ENCODE peak calls at places on chromosomes 11 and 22, in eight cellular contexts. L is fibroblast of the aortic adventitia, J is nephron progenitor cell, P is fibroblast of mammary gland, E is DND-41, M is transverse colon, W is lower lobe of right lung, C is Peyer's patch. X is an unnamed sample.
A peak's percentile ranks its signal among the peaks of the same experiment; 100 is the strongest.

GRCh38 chr11:40514124-40514523 is 945.3 kb downstream of the LRRC4C start:
- DNase-seq in L (no peak), J (no peak), P (peak; percentile 71), E (no peak), M (no peak), W (no peak), C (no peak), X (no peak)

GRCh38 chr11:88404932-88405710 is 67.6 kb upstream of the CTSC start:
- DNase-seq in L (no peak), J (no peak), P (no peak), E (no peak), M (no peak), W (no peak), C (no peak), X (no peak)

GRCh38 chr11:124749920-124750319 is 2.1 kb downstream of the VSIG2 start:
- DNase-seq in L (no peak), J (no peak), P (no peak), E (no peak), M (no peak), W (no peak), C (no peak), X (no peak)

GRCh38 chr11:77386178-77386577 is 84.7 kb upstream of the GDPD4 start:
- DNase-seq in L (peak; percentile 29), J (no peak), P (no peak), E (no peak), M (no peak), W (no peak), C (no peak), X (no peak)

GRCh38 chr22:44369916-44370804 is 57.4 kb upstream of the SHISAL1 start:
- DNase-seq in L (no peak), J (no peak), P (no peak), E (no peak), M (no peak), W (peak; percentile 5), C (no peak), X (peak; percentile 17)

GRCh38 chr11:102007567-102008437 is 39.4 kb upstream of the CFAP300 start:
- DNase-seq in L (peak; percentile 70), J (no peak), P (peak; percentile 63), E (no peak), M (peak; percentile 60), W (no peak), C (peak; percentile 55), X (no peak)

GRCh38 chr11:18171377-18172000 is 1.1 kb upstream of the MRGPRX4 start:
- DNase-seq in L (no peak), J (peak; percentile 42), P (peak; percentile 16), E (peak; percentile 17), M (no peak), W (no peak), C (no peak), X (no peak)

GRCh38 chr11:78961938-78962701 is 387.5 kb upstream of the NARS2 start:
- DNase-seq in L (peak; percentile 51), J (peak; percentile 82), P (peak; percentile 30), E (no peak), M (no peak), W (no peak), C (no peak), X (no peak)

GRCh38 chr11:66987158-66987620 is 12.1 kb downstream of the C11orf86 start:
- DNase-seq in L (no peak), J (peak; percentile 33), P (no peak), E (no peak), M (no peak), W (no peak), C (no peak), X (no peak)

GRCh38 chr11:6523253-6523652 is 26.2 kb downstream of the DNHD1 start:
- DNase-seq in L (peak; percentile 36), J (no peak), P (peak; percentile 38), E (no peak), M (no peak), W (no peak), C (no peak), X (no peak)

GRCh38 chr11:130815921-130816320 is 100.4 kb downstream of the SNX19 start:
- DNase-seq in L (no peak), J (no peak), P (no peak), E (no peak), M (no peak), W (no peak), C (no peak), X (no peak)

GRCh38 chr22:22199634-22200033 is 45.0 kb upstream of the VPREB1 start:
- DNase-seq in L (no peak), J (no peak), P (no peak), E (no peak), M (no peak), W (no peak), C (no peak), X (no peak)

GRCh38 chr22:22203048-22203971 is 41.3 kb upstream of the VPREB1 start:
- DNase-seq in L (no peak), J (no peak), P (no peak), E (no peak), M (no peak), W (no peak), C (no peak), X (no peak)

GRCh38 chr22:22200569-22201184 is 43.9 kb upstream of the VPREB1 start:
- DNase-seq in L (no peak), J (no peak), P (no peak), E (no peak), M (no peak), W (no peak), C (no peak), X (no peak)

GRCh38 chr22:22201925-22202343 is 42.7 kb upstream of the VPREB1 start:
- DNase-seq in L (no peak), J (no peak), P (no peak), E (no peak), M (no peak), W (no peak), C (no peak), X (no peak)

DNA sequence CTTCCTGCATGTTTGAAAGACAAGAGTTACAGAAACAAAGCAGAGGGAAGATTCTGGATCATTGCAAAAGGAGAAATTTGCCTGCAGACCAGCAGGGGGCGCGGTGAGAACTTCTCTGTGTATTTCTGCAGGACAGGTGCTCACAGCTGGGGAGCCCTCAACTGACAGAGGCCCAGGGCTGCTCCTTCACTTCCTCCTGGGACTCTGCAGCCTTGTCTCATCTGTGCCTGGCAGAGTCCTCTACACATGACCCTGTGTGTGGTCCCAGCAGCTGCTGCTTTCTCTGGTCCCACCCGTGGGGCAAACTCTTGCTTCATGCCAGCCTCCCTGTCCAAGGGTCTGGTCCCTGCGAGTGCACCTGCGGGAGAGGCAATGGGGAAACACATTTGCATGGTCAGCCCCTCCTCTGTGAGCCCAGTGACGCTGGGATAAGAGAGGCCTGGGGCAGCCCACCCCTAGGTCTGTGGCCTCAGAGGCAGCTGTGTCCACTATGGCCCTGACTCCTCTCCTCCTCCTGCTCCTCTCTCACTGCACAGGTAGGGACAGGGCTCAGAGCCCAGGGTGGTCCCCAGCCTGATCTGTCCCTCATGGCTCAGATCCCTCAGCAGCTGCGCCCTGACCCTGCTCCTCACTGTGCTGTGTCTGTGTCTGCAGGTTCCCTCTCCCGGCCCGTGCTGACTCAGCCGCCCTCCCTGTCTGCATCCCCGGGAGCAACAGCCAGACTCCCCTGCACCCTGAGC is 43.2 kb upstream of the VPREB1 start:
- DNase-seq in L (no peak), J (no peak), P (peak; percentile 39), E (peak; percentile 84), M (peak; percentile 64), W (peak; percentile 69), C (peak; percentile 84), X (peak; percentile 62)
- TF ChIP-seq CTCF in L (no peak), J (peak; percentile 40), P (peak; percentile 70), E (peak; percentile 80), M (no peak), W (peak; percentile 82), C (peak; percentile 21), X (peak; percentile 95)

DNA sequence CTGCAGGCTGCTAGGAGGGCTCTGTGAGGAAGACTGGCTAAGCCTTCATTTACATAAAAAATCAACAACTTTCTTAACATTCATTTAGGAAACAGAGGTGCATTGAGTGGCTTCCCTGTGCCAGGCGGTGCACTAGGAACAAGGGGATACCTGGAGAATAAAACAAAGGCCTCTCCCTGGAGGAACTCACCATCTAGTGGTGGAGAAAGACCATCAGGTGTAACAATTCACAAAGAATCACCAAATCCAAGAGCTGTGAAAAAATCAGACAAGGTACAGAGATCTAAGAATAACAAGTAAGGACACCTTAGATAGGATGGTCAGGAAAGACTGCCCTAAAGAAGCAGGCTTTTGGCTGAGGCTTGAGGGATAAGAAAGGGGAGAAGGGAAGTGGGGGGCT is 40.3 kb downstream of the CSNK2A3 start:
- DNase-seq in L (no peak), J (no peak), P (no peak), E (no peak), M (no peak), W (no peak), C (no peak), X (no peak)
- TF ChIP-seq CTCF in L (no peak), J (no peak), P (no peak), E (no peak), M (no peak), W (no peak), C (no peak), X (no peak)

DNA sequence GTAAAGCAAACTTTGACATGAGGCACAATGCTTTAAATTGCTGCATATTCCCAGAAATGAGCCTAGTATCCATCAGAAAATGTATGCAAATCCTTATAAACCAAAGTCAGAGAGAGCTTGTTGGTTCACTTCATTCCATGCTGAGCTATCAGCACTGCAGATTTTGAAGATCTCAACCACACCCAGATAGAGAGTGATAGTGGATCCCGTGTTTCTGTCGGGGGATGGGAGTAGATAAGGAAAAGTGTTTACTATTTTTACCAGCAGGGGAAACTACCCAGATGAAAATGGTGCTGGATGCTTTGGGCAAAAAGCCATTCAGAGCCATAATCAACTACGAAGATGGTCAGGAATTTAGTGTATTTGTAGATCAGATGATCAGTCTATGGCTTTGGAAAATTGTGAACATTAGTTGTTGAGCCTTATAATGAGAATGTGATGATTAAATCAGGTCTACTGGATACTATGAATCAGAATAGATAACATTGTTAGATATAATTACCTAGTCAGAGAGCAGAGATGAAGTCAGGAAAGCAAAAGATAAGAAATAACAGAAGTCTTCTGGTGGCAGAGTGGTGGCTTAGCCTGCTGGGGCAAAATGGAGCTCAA is 10.8 kb downstream of the OR51B6 start:
- DNase-seq in L (peak; percentile 78), J (no peak), P (no peak), E (no peak), M (no peak), W (no peak), C (no peak), X (no peak)
- TF ChIP-seq CTCF in L (no peak), J (no peak), P (no peak), E (no peak), M (no peak), W (no peak), C (no peak), X (no peak)

DNA sequence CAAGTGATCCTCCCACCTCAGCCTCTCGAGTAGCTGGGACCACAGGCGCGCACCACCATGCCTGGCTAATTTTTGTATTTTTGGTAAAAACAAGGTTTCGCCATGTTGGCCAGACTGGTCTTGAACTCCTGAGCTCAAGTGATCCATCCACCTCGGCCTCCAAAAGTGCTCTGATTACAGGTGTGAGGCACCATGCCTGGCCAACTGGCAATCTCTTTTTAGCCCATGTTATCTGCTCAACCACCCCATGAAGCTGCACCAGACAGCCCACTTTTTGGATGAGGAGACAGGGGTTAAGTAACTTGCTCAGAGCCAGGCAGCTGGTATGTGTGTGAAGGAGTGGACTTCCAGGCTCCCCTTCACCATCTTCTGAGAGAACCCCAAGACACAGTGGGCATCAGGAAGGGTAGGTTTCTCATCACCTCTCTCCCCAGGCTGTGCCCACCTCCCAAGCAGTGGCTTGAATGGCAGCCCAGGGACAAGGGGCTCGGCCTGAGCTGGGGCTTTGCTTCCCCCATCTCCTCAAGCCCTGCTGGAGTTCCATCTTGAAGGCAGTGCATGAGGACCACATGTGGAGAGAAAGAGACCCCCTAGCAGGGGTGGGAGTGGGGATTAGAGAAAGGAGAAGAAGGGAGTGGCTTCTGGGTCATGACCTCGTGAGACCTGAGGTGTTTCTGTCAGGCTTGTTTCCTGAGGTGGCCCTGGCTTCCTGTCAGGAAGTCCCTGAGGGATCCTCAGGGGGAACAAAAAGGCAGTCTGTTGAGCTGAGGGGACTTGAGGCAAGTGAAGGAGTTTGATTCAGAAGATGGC is 87.5 kb upstream of the PARVA start:
- DNase-seq in L (no peak), J (no peak), P (no peak), E (peak; percentile 46), M (no peak), W (no peak), C (no peak), X (no peak)
- TF ChIP-seq CTCF in L (no peak), J (no peak), P (no peak), E (no peak), M (no peak), W (no peak), C (no peak), X (no peak)